ENCODE peak calls at places on chromosomes 1 and 21, in seven cellular contexts. One of them, this sample, is unnamed.

GRCh38 chr1:38361566-38361965 is 315.0 kb upstream of the POU3F1 start:
- DNase-seq in HCT116: no peak
- DNase-seq in gastrocnemius medialis: no peak
- DNase-seq in body of pancreas: no peak
- DNase-seq in A549: no peak
- DNase-seq in right lobe of liver: no peak
- DNase-seq in stomach: no peak
- DNase-seq in this sample: no peak

GRCh38 chr1:154148787-154149186 is 6.1 kb downstream of the NUP210L start:
- DNase-seq in right lobe of liver: no peak
- DNase-seq in stomach: no peak
- DNase-seq in gastrocnemius medialis: no peak
- DNase-seq in A549: no peak
- DNase-seq in HCT116: no peak
- DNase-seq in body of pancreas: no peak
- DNase-seq in this sample: no peak

GRCh38 chr1:112337028-112337531 is 58.9 kb upstream of the CTTNBP2NL start:
- DNase-seq in A549: peak
- DNase-seq in right lobe of liver: peak
- DNase-seq in body of pancreas: peak
- DNase-seq in HCT116: peak
- DNase-seq in stomach: peak
- DNase-seq in gastrocnemius medialis: peak
- DNase-seq in this sample: peak

GRCh38 chr1:109914587-109915240 is 4.1 kb downstream of the CSF1 start:
- DNase-seq in HCT116: no peak
- DNase-seq in A549: no peak
- DNase-seq in stomach: no peak
- DNase-seq in body of pancreas: no peak
- DNase-seq in right lobe of liver: no peak
- DNase-seq in gastrocnemius medialis: peak
- DNase-seq in this sample: no peak

GRCh38 chr1:30407862-30408580 is 315.4 kb downstream of the MATN1 start:
- DNase-seq in stomach: peak
- DNase-seq in A549: no peak
- DNase-seq in gastrocnemius medialis: no peak
- DNase-seq in HCT116: no peak
- DNase-seq in body of pancreas: no peak
- DNase-seq in right lobe of liver: peak
- DNase-seq in this sample: no peak

GRCh38 chr21:17660449-17660848 is 47.7 kb upstream of the BTG3 start:
- DNase-seq in body of pancreas: no peak
- DNase-seq in right lobe of liver: no peak
- DNase-seq in gastrocnemius medialis: no peak
- DNase-seq in A549: no peak
- DNase-seq in HCT116: no peak
- DNase-seq in stomach: no peak
- DNase-seq in this sample: no peak

GRCh38 chr1:176157995-176158394 is 49.1 kb downstream of the COP1 start:
- DNase-seq in stomach: no peak
- DNase-seq in gastrocnemius medialis: no peak
- DNase-seq in body of pancreas: no peak
- DNase-seq in right lobe of liver: no peak
- DNase-seq in HCT116: no peak
- DNase-seq in A549: no peak
- DNase-seq in this sample: no peak

GRCh38 chr1:166489670-166490436 is 323.1 kb upstream of the FAM78B start:
- DNase-seq in stomach: no peak
- DNase-seq in HCT116: peak
- DNase-seq in body of pancreas: peak
- DNase-seq in gastrocnemius medialis: no peak
- DNase-seq in A549: no peak
- DNase-seq in right lobe of liver: no peak
- DNase-seq in this sample: no peak

GRCh38 chr1:189432761-189433160 is 1044.9 kb downstream of the BRINP3 start:
- DNase-seq in A549: no peak
- DNase-seq in HCT116: no peak
- DNase-seq in stomach: no peak
- DNase-seq in gastrocnemius medialis: no peak
- DNase-seq in body of pancreas: no peak
- DNase-seq in right lobe of liver: no peak
- DNase-seq in this sample: no peak

GRCh38 chr1:2314803-2315710 is 76.3 kb downstream of the MORN1 start:
- DNase-seq in stomach: peak
- DNase-seq in right lobe of liver: no peak
- DNase-seq in HCT116: no peak
- DNase-seq in gastrocnemius medialis: no peak
- DNase-seq in body of pancreas: no peak
- DNase-seq in A549: peak
- DNase-seq in this sample: peak

GRCh38 chr1:4573521-4573920 is 80.9 kb upstream of the AJAP1 start:
- DNase-seq in A549: no peak
- DNase-seq in right lobe of liver: no peak
- DNase-seq in HCT116: no peak
- DNase-seq in stomach: no peak
- DNase-seq in gastrocnemius medialis: no peak
- DNase-seq in body of pancreas: no peak
- DNase-seq in this sample: no peak

GRCh38 chr1:113963281-113963906 is 15.9 kb upstream of the OLFML3 start:
- DNase-seq in right lobe of liver: no peak
- DNase-seq in stomach: no peak
- DNase-seq in gastrocnemius medialis: no peak
- DNase-seq in HCT116: no peak
- DNase-seq in body of pancreas: no peak
- DNase-seq in A549: no peak
- DNase-seq in this sample: no peak

GRCh38 chr1:245444181-245444580 is 289.4 kb downstream of the KIF26B start:
- DNase-seq in HCT116: no peak
- DNase-seq in right lobe of liver: no peak
- DNase-seq in stomach: no peak
- DNase-seq in gastrocnemius medialis: no peak
- DNase-seq in A549: no peak
- DNase-seq in body of pancreas: no peak
- DNase-seq in this sample: no peak

GRCh38 chr1:107877092-107877491 is 87.9 kb downstream of the VAV3 start:
- DNase-seq in right lobe of liver: no peak
- DNase-seq in HCT116: no peak
- DNase-seq in gastrocnemius medialis: no peak
- DNase-seq in A549: no peak
- DNase-seq in stomach: no peak
- DNase-seq in body of pancreas: no peak
- DNase-seq in this sample: no peak

GRCh38 chr1:26478988-26479387 is 6.7 kb downstream of the HMGN2 start:
- DNase-seq in A549: no peak
- DNase-seq in stomach: no peak
- DNase-seq in body of pancreas: no peak
- DNase-seq in HCT116: no peak
- DNase-seq in right lobe of liver: no peak
- DNase-seq in gastrocnemius medialis: no peak
- DNase-seq in this sample: no peak

GRCh38 chr1:26476958-26477357 is 4.7 kb downstream of the HMGN2 start:
- DNase-seq in HCT116: no peak
- DNase-seq in body of pancreas: no peak
- DNase-seq in stomach: no peak
- DNase-seq in right lobe of liver: no peak
- DNase-seq in A549: no peak
- DNase-seq in gastrocnemius medialis: no peak
- DNase-seq in this sample: no peak

GRCh38 chr1:26478159-26478558 is 5.9 kb downstream of the HMGN2 start:
- DNase-seq in stomach: no peak
- DNase-seq in body of pancreas: no peak
- DNase-seq in right lobe of liver: no peak
- DNase-seq in A549: no peak
- DNase-seq in gastrocnemius medialis: no peak
- DNase-seq in HCT116: no peak
- DNase-seq in this sample: no peak

GRCh38 chr1:26475989-26476388 is 3.7 kb downstream of the HMGN2 start:
- DNase-seq in right lobe of liver: no peak
- DNase-seq in gastrocnemius medialis: no peak
- DNase-seq in HCT116: no peak
- DNase-seq in A549: no peak
- DNase-seq in stomach: no peak
- DNase-seq in body of pancreas: no peak
- DNase-seq in this sample: no peak

GRCh38 chr1:26477446-26478152 is 5.4 kb downstream of the HMGN2 start:
- DNase-seq in gastrocnemius medialis: no peak
- DNase-seq in HCT116: no peak
- DNase-seq in A549: no peak
- DNase-seq in stomach: no peak
- DNase-seq in body of pancreas: no peak
- DNase-seq in right lobe of liver: no peak
- DNase-seq in this sample: no peak
- TF ChIP-seq POLR2A in gastrocnemius medialis: no peak
- TF ChIP-seq POLR2A in HCT116: no peak
- TF ChIP-seq POLR2A in A549: no peak
- TF ChIP-seq POLR2A in stomach: no peak
- TF ChIP-seq POLR2A in body of pancreas: no peak
- TF ChIP-seq POLR2A in right lobe of liver: no peak
- TF ChIP-seq POLR2A in this sample: no peak

DNA sequence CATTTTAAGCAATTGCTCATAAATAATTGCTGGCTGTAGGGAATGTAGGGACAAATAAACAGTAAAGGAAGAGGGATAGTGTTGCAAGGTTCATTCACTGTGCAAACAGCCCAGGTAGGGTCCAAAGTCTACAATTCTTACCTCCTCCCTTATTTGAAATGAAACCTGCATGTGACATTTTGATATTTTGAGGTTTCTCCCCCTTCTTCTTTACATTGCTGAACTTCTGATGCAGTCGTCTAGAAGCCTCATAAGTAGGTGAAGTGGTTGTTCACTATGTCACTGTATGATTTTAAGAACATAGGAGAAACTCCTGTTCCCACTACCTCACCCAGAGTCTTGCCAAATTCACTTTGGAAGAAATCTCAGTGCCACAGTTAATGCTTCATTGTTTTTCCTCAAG is 16.1 kb downstream of the F5 start:
- DNase-seq in stomach: no peak
- DNase-seq in HCT116: no peak
- DNase-seq in gastrocnemius medialis: no peak
- DNase-seq in body of pancreas: peak
- DNase-seq in A549: no peak
- DNase-seq in right lobe of liver: peak
- DNase-seq in this sample: no peak
- H3K27ac ChIP-seq in stomach: no peak
- H3K27ac ChIP-seq in HCT116: no peak
- H3K27ac ChIP-seq in gastrocnemius medialis: no peak
- H3K27ac ChIP-seq in body of pancreas: no peak
- H3K27ac ChIP-seq in A549: no peak
- H3K27ac ChIP-seq in right lobe of liver: peak
- H3K27ac ChIP-seq in this sample: no peak

DNA sequence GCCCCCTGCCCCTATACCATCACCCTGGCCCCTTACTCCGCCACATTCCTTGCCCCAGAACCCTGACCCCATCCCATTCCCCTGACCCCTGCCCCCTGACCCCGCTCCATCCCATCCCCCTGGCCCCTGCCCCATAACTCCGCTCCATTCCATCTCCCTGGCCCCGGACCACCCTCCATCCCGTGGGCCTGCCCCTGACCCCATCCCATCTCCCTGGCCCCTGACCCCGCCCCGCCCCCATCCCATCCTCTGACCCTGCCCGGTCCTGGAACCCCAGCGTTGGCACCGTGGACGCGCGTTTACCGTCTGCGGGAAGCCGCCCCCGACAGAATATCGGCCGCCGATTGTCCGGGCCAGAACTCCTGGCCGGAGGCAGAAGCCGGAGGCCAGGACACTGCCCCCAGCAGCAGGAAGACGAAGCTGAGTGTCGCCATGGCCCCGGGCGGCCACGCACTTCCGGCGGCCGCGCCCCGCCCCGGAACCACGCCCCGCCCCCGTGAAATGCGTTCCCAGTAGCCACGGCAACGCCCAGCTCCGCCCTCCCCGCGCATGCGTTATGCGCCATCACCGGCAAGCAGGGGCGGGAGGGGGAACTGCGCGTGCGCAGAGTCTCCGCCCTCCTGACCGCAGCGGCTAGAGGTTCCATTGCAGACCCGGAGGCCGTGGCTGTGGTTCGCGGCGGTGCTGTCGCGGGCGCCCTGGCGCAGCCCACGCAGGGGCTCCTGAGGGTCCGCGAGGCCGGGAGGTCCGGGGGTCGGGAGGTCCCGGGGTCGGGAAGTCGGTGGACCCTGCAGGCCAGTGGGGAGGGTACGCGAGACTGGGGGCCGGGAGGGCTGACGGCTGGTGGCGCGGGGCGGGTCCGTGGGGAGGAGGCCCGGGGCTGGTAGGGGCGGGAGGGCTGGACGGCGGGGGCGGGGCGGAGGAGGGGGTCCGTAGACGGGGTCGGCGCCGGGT is at the start of gene POFUT2:
- DNase-seq in body of pancreas: peak
- DNase-seq in A549: peak
- DNase-seq in gastrocnemius medialis: peak
- DNase-seq in right lobe of liver: peak
- DNase-seq in HCT116: peak
- DNase-seq in stomach: peak
- DNase-seq in this sample: peak
- TF ChIP-seq POLR2A in body of pancreas: peak
- TF ChIP-seq POLR2A in A549: peak
- TF ChIP-seq POLR2A in gastrocnemius medialis: peak
- TF ChIP-seq POLR2A in right lobe of liver: peak
- TF ChIP-seq POLR2A in HCT116: peak
- TF ChIP-seq POLR2A in stomach: peak
- TF ChIP-seq POLR2A in this sample: peak

GRCh38 chr1:41476807-41477361 is 7.6 kb downstream of the EDN2 start:
- DNase-seq in HCT116: no peak
- DNase-seq in gastrocnemius medialis: peak
- DNase-seq in A549: no peak
- DNase-seq in right lobe of liver: peak
- DNase-seq in body of pancreas: peak
- DNase-seq in stomach: peak
- DNase-seq in this sample: no peak
- H3K27ac ChIP-seq in HCT116: no peak
- H3K27ac ChIP-seq in gastrocnemius medialis: no peak
- H3K27ac ChIP-seq in A549: no peak
- H3K27ac ChIP-seq in right lobe of liver: peak
- H3K27ac ChIP-seq in body of pancreas: peak
- H3K27ac ChIP-seq in stomach: no peak
- H3K27ac ChIP-seq in this sample: no peak

This sample was measured in heart left ventricle.